ENCODE peak calls at places on chromosomes 3 and 15, in seven cellular contexts. B is PC-3; E is cerebellar cortex; W is naive thymus-derived CD8-positive, alpha-beta T cell; Q is skeletal muscle cell; T is glomerular endothelial cell; S is globus pallidus. Z is an unnamed sample.

GRCh38 chr3:66957357-66957756 is 40.8 kb upstream of the KBTBD8 start:
- DNase-seq in T (no peak), B (no peak), S (no peak), Q (no peak), W (no peak), E (no peak), Z (no peak)

GRCh38 chr15:69478259-69478687 is 25.7 kb downstream of the RPLP1 start:
- DNase-seq in T (no peak), S (no peak), B (peak), Q (no peak), W (peak), E (no peak), Z (no peak)

GRCh38 chr3:28286595-28286994 is 45.2 kb downstream of the CMC1 start:
- DNase-seq in E (peak), S (peak), W (no peak), B (peak), T (no peak), Q (peak), Z (peak)

GRCh38 chr15:52082197-52083036 is 30.2 kb downstream of the BCL2L10 start:
- DNase-seq in B (no peak), Q (peak), S (no peak), T (no peak), E (no peak), W (no peak), Z (no peak)

GRCh38 chr3:64343692-64344440 is 118.6 kb upstream of the PRICKLE2 start:
- DNase-seq in E (no peak), B (no peak), T (no peak), W (no peak), S (no peak), Q (peak), Z (peak)

GRCh38 chr3:178246004-178246403 is 290.2 kb upstream of the KCNMB2 start:
- DNase-seq in E (no peak), B (no peak), S (no peak), Q (no peak), T (no peak), W (no peak), Z (no peak)

GRCh38 chr15:60590935-60591490 is 112.1 kb upstream of the ICE2 start:
- DNase-seq in T (no peak), S (peak), W (peak), E (peak), B (no peak), Q (no peak), Z (no peak)

GRCh38 chr15:42491540-42492225 is 742 bp upstream of the ZNF106 start:
- DNase-seq in Q (no peak), E (peak), T (no peak), B (peak), S (no peak), W (no peak), Z (peak)

GRCh38 chr15:98231696-98232440 is 271.4 kb downstream of the ARRDC4 start:
- DNase-seq in W (no peak), E (no peak), Q (peak), T (no peak), S (no peak), B (no peak), Z (peak)

GRCh38 chr3:82038536-82038935 is 277.1 kb upstream of the GBE1 start:
- DNase-seq in T (no peak), Q (no peak), B (no peak), W (no peak), S (no peak), E (no peak), Z (no peak)

GRCh38 chr3:99250272-99250671 is 348.8 kb upstream of the DCBLD2 start:
- DNase-seq in E (no peak), Q (peak), B (peak), S (no peak), T (no peak), W (no peak), Z (peak)

GRCh38 chr15:70339551-70340517 is 242.1 kb upstream of the TLE3 start:
- DNase-seq in W (no peak), E (no peak), T (no peak), Q (no peak), S (no peak), B (no peak), Z (no peak)

GRCh38 chr15:37045241-37045640 is 55.1 kb downstream of the MEIS2 start:
- DNase-seq in B (no peak), W (no peak), T (no peak), Q (no peak), S (no peak), E (no peak), Z (no peak)